ENCODE peak calls at places on chromosomes 7 and 10, in ten cellular contexts. L, U, T, V, A, M, D, E, O and Z are unnamed samples.

GRCh38 chr10:43394868-43395267 is 14.1 kb downstream of the HNRNPF start:
- DNase-seq in T (no peak), A (no peak), D (no peak), L (no peak), V (no peak), U (no peak), E (no peak), M (peak), O (no peak), Z (no peak)

GRCh38 chr7:54785261-54785660 is 26.2 kb upstream of the SEC61G start:
- DNase-seq in A (no peak), M (no peak), L (no peak), E (no peak), D (no peak), U (no peak), T (no peak), O (peak), V (no peak), Z (peak)

GRCh38 chr10:29022513-29022912 is 266.4 kb upstream of the LYZL1 start:
- DNase-seq in L (no peak), D (no peak), A (no peak), V (no peak), O (no peak), T (no peak), U (no peak), E (no peak), M (no peak), Z (no peak)

GRCh38 chr10:37871568-37872251 is 14.3 kb upstream of the ZNF248 start:
- DNase-seq in A (no peak), V (no peak), T (no peak), U (no peak), D (no peak), L (no peak), O (no peak), E (no peak), M (no peak), Z (no peak)

GRCh38 chr7:240887-241421 is 48.6 kb downstream of the FAM20C start:
- DNase-seq in D (peak), L (no peak), E (no peak), A (no peak), U (no peak), V (peak), M (no peak), T (no peak), O (no peak), Z (no peak)

GRCh38 chr10:29191674-29192073 is 97.2 kb upstream of the LYZL1 start:
- DNase-seq in D (no peak), A (no peak), O (no peak), T (no peak), M (no peak), L (no peak), V (no peak), E (no peak), U (no peak), Z (no peak)

GRCh38 chr10:75436896-75437295 is 5.5 kb downstream of the LRMDA start:
- DNase-seq in E (no peak), L (no peak), T (no peak), U (no peak), A (no peak), O (no peak), D (no peak), V (no peak), M (no peak), Z (no peak)

GRCh38 chr7:79664884-79665676 is 211.6 kb upstream of the MAGI2 start:
- DNase-seq in M (no peak), A (no peak), U (no peak), O (no peak), V (no peak), D (no peak), E (no peak), T (no peak), L (no peak), Z (no peak)

GRCh38 chr7:65216469-65216868 is 157.2 kb upstream of the ZNF92 start:
- DNase-seq in A (no peak), T (peak), L (peak), U (peak), D (peak), O (peak), V (peak), E (no peak), M (peak), Z (no peak)
- TF ChIP-seq CTCF in A (no peak), T (peak), L (peak), U (peak), D (peak), O (peak), V (peak), E (peak), M (peak), Z (peak)

GRCh38 chr7:143493755-143494154 is 16.1 kb downstream of the TAS2R41 start:
- DNase-seq in L (no peak), U (no peak), T (no peak), E (no peak), V (no peak), D (no peak), O (no peak), M (no peak), A (no peak), Z (no peak)

GRCh38 chr7:143494622-143495021 is 16.9 kb downstream of the TAS2R41 start:
- DNase-seq in E (no peak), M (no peak), D (no peak), U (no peak), L (no peak), A (no peak), T (no peak), O (no peak), V (no peak), Z (no peak)

GRCh38 chr7:143492799-143493568 is 15.3 kb downstream of the TAS2R41 start:
- DNase-seq in D (no peak), L (no peak), M (no peak), E (no peak), O (no peak), T (no peak), A (no peak), V (no peak), U (no peak), Z (no peak)

GRCh38 chr7:143490719-143491306 is 13.1 kb downstream of the TAS2R41 start:
- DNase-seq in M (no peak), E (peak), O (no peak), U (no peak), T (no peak), A (no peak), V (peak), D (peak), L (peak), Z (no peak)

GRCh38 chr7:143492043-143492471 is 14.4 kb downstream of the TAS2R41 start:
- DNase-seq in V (no peak), M (no peak), E (no peak), L (no peak), U (peak), A (no peak), D (no peak), O (no peak), T (no peak), Z (no peak)
- TF ChIP-seq CTCF in V (no peak), M (no peak), E (no peak), L (no peak), U (no peak), A (no peak), D (no peak), O (no peak), T (no peak), Z (no peak)

DNA sequence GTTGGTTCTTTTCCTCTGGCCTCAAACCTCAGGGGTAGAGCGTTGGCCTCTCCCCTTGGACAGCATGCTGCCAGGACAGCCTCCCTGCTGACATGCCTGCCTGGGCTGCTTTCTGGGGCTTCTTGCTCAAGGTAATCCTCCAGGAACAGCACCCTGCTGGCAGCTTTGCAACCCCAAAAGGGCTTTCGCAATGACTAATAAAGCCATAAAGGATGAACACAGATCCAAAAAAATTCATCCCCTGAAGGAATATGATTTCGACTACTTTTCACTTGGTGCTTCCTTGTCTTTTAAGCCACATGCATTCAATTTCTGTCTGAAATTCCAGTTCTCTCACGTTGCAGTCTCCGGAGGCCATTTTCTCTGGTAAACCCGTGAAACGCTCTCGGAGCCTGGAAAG is 15.1 kb upstream of the SH3PXD2A start:
- DNase-seq in U (peak), V (peak), L (no peak), M (no peak), A (no peak), E (no peak), O (peak), D (peak), T (no peak), Z (no peak)
- TF ChIP-seq CTCF in U (no peak), V (no peak), L (no peak), M (no peak), A (no peak), E (no peak), O (peak), D (peak), T (no peak), Z (no peak)

GRCh38 chr7:91685544-91685943 is 195.0 kb downstream of the MTERF1 start:
- DNase-seq in U (peak), D (no peak), E (no peak), T (no peak), V (no peak), L (no peak), A (no peak), M (no peak), O (no peak), Z (no peak)
- TF ChIP-seq CTCF in U (no peak), D (no peak), E (no peak), T (no peak), V (no peak), L (no peak), A (no peak), M (no peak), O (no peak), Z (no peak)

GRCh38 chr7:22657479-22657878 is 69.5 kb upstream of the IL6 start:
- DNase-seq in A (no peak), U (no peak), D (no peak), M (no peak), T (no peak), E (no peak), L (no peak), V (no peak), O (no peak), Z (no peak)
- TF ChIP-seq CTCF in A (no peak), U (peak), D (no peak), M (peak), T (no peak), E (no peak), L (no peak), V (no peak), O (no peak), Z (peak)

GRCh38 chr7:3194501-3195141 is 106.4 kb upstream of the SDK1 start:
- DNase-seq in L (no peak), D (no peak), E (no peak), T (no peak), V (peak), O (no peak), A (peak), U (peak), M (peak), Z (no peak)
- TF ChIP-seq CTCF in L (no peak), D (no peak), E (no peak), T (no peak), V (no peak), O (no peak), A (no peak), U (peak), M (no peak), Z (peak)

GRCh38 chr10:60147576-60148265 is 241.4 kb upstream of the CCDC6 start:
- DNase-seq in O (no peak), T (no peak), D (no peak), V (no peak), A (no peak), U (no peak), M (no peak), L (no peak), E (no peak), Z (no peak)
- TF ChIP-seq CTCF in O (no peak), T (no peak), D (no peak), V (no peak), A (no peak), U (no peak), M (no peak), L (no peak), E (no peak), Z (no peak)

DNA sequence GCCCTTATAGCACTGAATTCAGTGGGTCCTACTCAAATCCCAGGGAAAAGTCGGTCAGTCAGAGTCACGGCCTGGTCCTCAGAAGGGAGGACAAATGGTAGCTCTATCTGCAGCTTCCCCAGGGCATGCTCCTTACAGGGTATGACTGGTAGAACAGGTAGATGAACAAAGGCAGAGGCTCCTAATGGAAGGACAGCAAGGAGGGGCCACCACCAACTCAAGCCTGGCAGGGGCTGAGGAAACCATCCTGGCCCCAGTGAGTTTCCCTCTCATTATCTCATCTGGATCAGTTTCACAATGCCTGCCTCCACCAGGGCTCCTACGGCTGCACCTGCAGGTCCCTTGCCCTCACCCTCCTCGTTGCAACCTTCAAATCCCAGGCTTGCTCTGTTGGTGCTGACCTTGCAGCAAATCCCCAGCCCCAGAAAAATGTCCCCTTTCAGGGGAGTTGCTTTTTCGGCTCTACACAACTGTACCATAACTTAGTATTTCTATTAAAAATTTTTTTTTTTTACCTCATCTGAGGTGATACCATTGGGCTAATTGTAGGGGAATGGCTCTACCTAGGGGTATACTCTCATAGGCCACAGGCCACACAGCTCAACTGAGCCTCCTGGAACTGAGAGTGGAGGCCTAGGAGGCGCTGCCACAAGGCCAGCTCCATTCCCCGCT is 2.4 kb upstream of the MYO1G start:
- DNase-seq in E (no peak), U (no peak), D (no peak), A (no peak), V (no peak), T (no peak), M (peak), L (no peak), O (no peak), Z (no peak)
- TF ChIP-seq CTCF in E (no peak), U (no peak), D (no peak), A (no peak), V (no peak), T (no peak), M (no peak), L (no peak), O (no peak), Z (no peak)

GRCh38 chr10:113519616-113520015 is 33.2 kb upstream of the HABP2 start:
- DNase-seq in V (no peak), O (no peak), D (no peak), L (no peak), T (no peak), A (no peak), M (no peak), E (no peak), U (no peak), Z (no peak)

GRCh38 chr10:113523071-113523470 is 29.8 kb upstream of the HABP2 start:
- DNase-seq in O (no peak), T (no peak), U (no peak), A (no peak), D (no peak), M (no peak), E (no peak), V (no peak), L (no peak), Z (no peak)

GRCh38 chr10:113522460-113522859 is 30.4 kb upstream of the HABP2 start:
- DNase-seq in M (no peak), E (no peak), D (no peak), V (no peak), T (no peak), U (no peak), O (no peak), L (no peak), A (no peak), Z (no peak)

GRCh38 chr10:113520606-113521481 is 32.0 kb upstream of the HABP2 start:
- DNase-seq in E (peak), L (peak), U (peak), T (peak), M (no peak), V (peak), O (peak), D (peak), A (peak), Z (peak)

DNA sequence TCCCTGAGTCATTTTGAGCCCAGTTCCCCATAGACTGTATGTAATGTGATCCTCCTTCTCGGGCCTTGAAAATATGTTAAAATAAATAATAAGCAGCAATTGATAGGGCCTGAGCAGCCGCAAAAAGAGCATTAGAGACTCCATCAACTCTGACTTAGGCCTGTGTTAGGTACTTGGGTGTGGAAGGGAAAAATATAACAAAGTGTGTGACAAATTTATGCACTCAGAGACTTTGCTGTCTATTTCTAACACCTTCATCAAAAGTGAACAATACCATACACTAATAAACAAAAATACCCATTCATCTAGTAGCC is 31.4 kb upstream of the HABP2 start:
- DNase-seq in A (no peak), U (no peak), V (no peak), T (no peak), E (no peak), D (no peak), O (no peak), L (no peak), M (no peak), Z (no peak)
- TF ChIP-seq CTCF in A (no peak), U (no peak), V (no peak), T (no peak), E (no peak), D (no peak), O (no peak), L (peak), M (no peak), Z (no peak)

GRCh38 chr10:129768437-129769355 is 195.4 kb downstream of the EBF3 start:
- DNase-seq in A (no peak), D (peak), T (peak), L (peak), U (no peak), V (peak), M (peak), O (no peak), E (peak), Z (peak)
- TF ChIP-seq CTCF in A (no peak), D (peak), T (no peak), L (peak), U (no peak), V (peak), M (no peak), O (no peak), E (no peak), Z (no peak)